ENCODE peak calls at places on chromosomes 3 and 15, in four cellular contexts. W is SK-N-SH, O is sigmoid colon, Z is ascending aorta. L is an unnamed sample.

GRCh38 chr3:31766654-31767053 is 214.4 kb downstream of the OSBPL10 start:
- DNase-seq in Z (no peak), O (no peak), W (no peak), L (no peak)

GRCh38 chr3:134373942-134374790 is at the start of gene AMOTL2:
- DNase-seq in Z (no peak), W (peak; percentile 91), O (peak; percentile 95), L (peak; percentile 96)

GRCh38 chr15:54620916-54621315 is 575.8 kb downstream of the RSL24D1 start:
- DNase-seq in O (no peak), Z (no peak), W (no peak), L (no peak)

GRCh38 chr3:135887220-135887619 is 78.3 kb upstream of the PPP2R3A start:
- DNase-seq in W (no peak), O (no peak), Z (no peak), L (no peak)

GRCh38 chr3:192850501-192850981 is 67.1 kb downstream of the MB21D2 start:
- DNase-seq in W (no peak), Z (no peak), O (no peak), L (peak; percentile 50)

GRCh38 chr3:125055913-125056705 is at the start of gene HEG1:
- DNase-seq in O (peak; percentile 95), W (peak; percentile 90), Z (peak; percentile 81), L (peak; percentile 94)

GRCh38 chr3:76756578-76756977 is 283.3 kb upstream of the ROBO2 start:
- DNase-seq in O (no peak), W (no peak), Z (no peak), L (no peak)

GRCh38 chr15:73922186-73923151 is 3.8 kb upstream of the LOXL1 start:
- DNase-seq in W (no peak), Z (no peak), O (no peak), L (peak; percentile 69)

GRCh38 chr3:53221345-53221744 is 34.5 kb downstream of the TKT start:
- DNase-seq in W (no peak), O (no peak), Z (no peak), L (no peak)

GRCh38 chr3:12413721-12414255 is 70.5 kb upstream of the TSEN2 start:
- DNase-seq in Z (no peak), W (no peak), O (no peak), L (no peak)

DNA sequence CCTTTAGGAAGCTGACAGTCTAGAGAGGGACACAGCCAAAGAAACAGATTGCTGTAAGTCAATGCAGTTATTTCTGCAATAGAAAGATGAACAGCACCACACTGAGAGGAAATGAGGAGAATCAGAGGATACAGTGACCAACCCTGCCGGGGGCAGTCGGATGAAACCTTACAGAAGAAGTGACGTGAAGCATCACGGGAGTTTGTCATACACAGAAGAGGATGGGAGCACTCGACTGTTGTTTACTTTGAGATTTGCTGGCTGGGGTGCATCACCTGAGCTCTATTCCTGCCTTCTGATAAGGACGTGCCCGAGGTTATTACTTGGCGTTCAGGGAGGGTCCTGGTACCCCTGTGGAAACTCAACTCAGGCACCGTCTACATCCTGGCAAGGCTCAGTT is 45.4 kb downstream of the MAGEF1 start:
- DNase-seq in W (no peak), O (no peak), Z (no peak), L (no peak)
- H3K27ac ChIP-seq in W (no peak overlapping the region), O (no peak overlapping the region), Z (no peak overlapping the region), L (peak overlapping the region; percentile 12)

GRCh38 chr15:58611731-58612676 is 137.5 kb downstream of the ADAM10 start:
- DNase-seq in O (no peak), Z (no peak), W (no peak), L (no peak)
- H3K36me3 ChIP-seq in O (peaks cover 22% of the 10 kb centered on the region), Z (peaks cover 36% of the 10 kb centered on the region), W (peaks cover 27% of the 10 kb centered on the region), L (peaks cover 14% of the 10 kb centered on the region)

GRCh38 chr3:161510510-161511260 is 14.1 kb downstream of the OTOL1 start:
- DNase-seq in O (no peak), W (no peak), Z (no peak), L (no peak)

GRCh38 chr3:161503271-161503670 is 6.7 kb downstream of the OTOL1 start:
- DNase-seq in Z (no peak), O (no peak), W (no peak), L (no peak)

GRCh38 chr3:161508852-161509477 is 12.4 kb downstream of the OTOL1 start:
- DNase-seq in O (no peak), Z (no peak), W (peak; percentile 24), L (peak; percentile 24)
- TF ChIP-seq CTCF in O (no peak), Z (no peak), W (peak; percentile 61), L (peak; percentile 29)

GRCh38 chr15:64690008-64690407 is 85.4 kb downstream of the RBPMS2 start:
- DNase-seq in Z (no peak), O (no peak), W (no peak), L (no peak)
- H3K27ac ChIP-seq in Z (peak overlapping the region; percentile 16), O (peak overlapping the region; percentile 94), W (no peak overlapping the region), L (peak overlapping the region; percentile 31)

DNA sequence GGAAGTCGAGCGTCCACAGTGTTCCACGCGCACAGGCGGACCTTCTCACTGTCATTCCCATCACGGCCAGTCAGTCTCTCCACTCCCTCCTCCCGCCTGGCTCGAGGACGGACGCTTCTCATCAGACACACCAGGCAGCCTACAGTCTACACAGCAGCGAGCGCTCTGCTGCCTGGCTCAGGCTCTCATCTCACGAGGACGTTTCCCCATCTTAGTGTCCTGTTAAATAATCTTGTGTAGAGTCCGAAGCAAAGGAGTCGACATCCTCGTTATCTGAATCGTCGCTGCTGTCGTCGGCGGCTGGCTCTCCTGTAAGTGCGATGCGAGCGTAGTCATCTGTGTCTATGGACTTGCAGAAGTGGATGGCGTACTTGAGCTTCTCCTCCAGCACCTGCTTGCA is 12.4 kb upstream of the OCA2 start:
- DNase-seq in O (peak; percentile 43), W (peak; percentile 16), Z (no peak), L (no peak)
- H3K36me3 ChIP-seq in O (peaks cover 57% of the 10 kb centered on the region), W (peaks cover 46% of the 10 kb centered on the region), Z (peaks cover 51% of the 10 kb centered on the region), L (peaks cover 34% of the 10 kb centered on the region)

GRCh38 chr3:167031364-167032049 is 348.6 kb downstream of the ZBBX start:
- DNase-seq in Z (no peak), W (no peak), O (no peak), L (no peak)

GRCh38 chr3:167030059-167030458 is 350.0 kb downstream of the ZBBX start:
- DNase-seq in W (no peak), O (no peak), Z (no peak), L (no peak)

GRCh38 chr3:167033866-167034265 is 346.2 kb downstream of the ZBBX start:
- DNase-seq in W (no peak), O (no peak), Z (no peak), L (no peak)

DNA sequence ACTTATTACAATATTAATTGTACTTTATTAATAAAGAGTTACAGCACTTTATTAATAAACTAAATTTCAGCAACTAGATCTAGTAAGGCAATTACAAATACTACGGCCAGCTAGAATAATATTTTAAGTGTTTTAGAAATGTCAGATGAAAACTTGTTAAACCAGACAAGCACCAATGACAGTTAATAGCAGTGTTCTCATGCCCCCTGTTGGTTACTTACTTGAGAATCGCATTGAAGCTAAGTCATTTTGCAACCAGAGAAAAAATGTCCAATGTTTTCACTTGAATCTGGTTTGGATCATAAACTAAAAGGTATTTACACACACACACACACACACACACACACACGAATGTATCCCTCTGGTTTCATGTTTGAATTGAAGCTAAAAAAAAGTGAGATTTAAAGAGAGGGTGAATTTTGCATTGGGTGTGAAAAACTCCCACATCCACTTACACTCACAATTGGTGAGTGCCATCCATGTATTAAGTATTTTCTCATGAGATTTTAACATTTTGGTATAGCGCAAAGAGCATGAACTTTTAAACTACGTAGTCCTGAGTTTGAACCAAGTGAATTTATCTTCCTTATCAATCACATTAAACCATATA is 347.7 kb downstream of the ZBBX start:
- DNase-seq in W (peak; percentile 9), O (no peak), Z (no peak), L (peak; percentile 72)
- TF ChIP-seq CTCF in W (peak; percentile 74), O (peak; percentile 33), Z (no peak), L (peak; percentile 39)

DNA sequence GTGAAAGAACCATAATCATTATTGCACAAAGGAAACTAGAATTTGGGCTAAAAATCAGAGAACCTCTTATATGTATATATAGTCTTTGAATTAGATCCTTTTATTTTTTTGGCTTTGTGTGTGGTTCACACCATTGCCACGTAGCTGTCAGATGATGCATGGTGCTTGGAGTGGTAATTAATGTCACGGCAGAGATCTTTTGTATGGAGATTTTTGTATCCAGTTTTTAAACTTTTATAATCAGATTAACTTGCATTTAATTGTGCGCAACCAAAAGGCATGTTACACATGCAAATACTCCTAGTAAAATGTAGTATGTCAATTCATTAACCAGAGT is 831 bp downstream of the ABHD10 start:
- DNase-seq in W (no peak), O (no peak), Z (no peak), L (no peak)
- H3K27ac ChIP-seq in W (peak overlapping the region; percentile 70), O (peak overlapping the region; percentile 87), Z (no peak overlapping the region), L (no peak overlapping the region)

GRCh38 chr3:194647747-194648146 is 14.5 kb upstream of the TMEM44 start:
- DNase-seq in Z (no peak), W (no peak), O (no peak), L (no peak)

GRCh38 chr3:194638991-194639605 is 5.9 kb upstream of the TMEM44 start:
- DNase-seq in Z (no peak), W (no peak), O (peak; percentile 21), L (no peak)

GRCh38 chr3:194637541-194638400 is 4.6 kb upstream of the TMEM44 start:
- DNase-seq in Z (no peak), O (peak; percentile 56), W (no peak), L (no peak)

GRCh38 chr3:194640829-194641228 is 7.6 kb upstream of the TMEM44 start:
- DNase-seq in O (no peak), W (no peak), Z (no peak), L (no peak)

DNA sequence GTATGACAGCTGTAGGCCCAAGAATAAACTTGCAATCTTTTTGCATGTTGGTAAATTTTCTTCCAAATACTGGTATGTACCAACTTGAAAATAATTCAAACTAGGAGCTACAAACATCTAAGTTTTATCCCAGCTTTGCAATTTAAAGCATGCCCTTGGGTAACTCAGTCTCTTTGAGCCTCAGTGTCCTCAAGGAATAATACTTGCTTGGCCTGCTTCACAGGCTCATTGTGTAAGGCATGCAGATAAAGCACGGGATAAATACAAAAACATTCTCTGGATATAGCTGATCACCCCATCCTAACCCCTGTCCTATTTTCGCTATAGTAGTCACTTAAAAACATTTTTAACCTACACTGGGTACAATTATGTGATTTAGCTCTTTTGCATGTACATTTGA is 9.6 kb upstream of the TMEM44 start:
- DNase-seq in W (no peak), O (no peak), Z (no peak), L (peak; percentile 7)
- H3K36me3 ChIP-seq in W (peaks cover 51% of the 10 kb centered on the region), O (peaks cover 72% of the 10 kb centered on the region), Z (peaks cover 46% of the 10 kb centered on the region), L (peaks cover 16% of the 10 kb centered on the region)

GRCh38 chr3:36631549-36631948 is 132.8 kb downstream of the DCLK3 start:
- DNase-seq in Z (no peak), O (no peak), W (no peak), L (no peak)
- TF ChIP-seq CTCF in Z (no peak), O (no peak), W (no peak), L (no peak)